ENCODE peak calls at places on chromosomes 6 and 20, in eight cellular contexts. J is stimulated activated CD8-positive, alpha-beta memory T cell treated with anti-CD3 and anti-CD28 coated beads, Interleukin-12 subunit alpha, Interleukin-12 subunit beta, amount 100 ng/mL, for 1 hour; C is stimulated activated CD4-positive, alpha-beta T cell treated with anti-CD3 and anti-CD28 coated beads, Interleukin-15, amount 100 ng/mL, for 1 hour; N is mesenchymal stem cell; A is lung; V is left lung; G is Caki2; R is cardiac septum. H is an unnamed sample.

GRCh38 chr20:49386848-49387605 is 95.4 kb downstream of the KCNB1 start:
- DNase-seq in J (no peak), C (no peak), N (no peak), A (no peak), V (no peak), G (no peak), R (no peak), H (no peak)

GRCh38 chr20:45972500-45973183 is 639 bp upstream of the ZNF335 start:
- DNase-seq in J (no peak), C (no peak), N (no peak), A (no peak), V (no peak), G (peak), R (no peak), H (no peak)

GRCh38 chr6:140062042-140063041 is 687.9 kb upstream of the CITED2 start:
- DNase-seq in J (no peak), C (no peak), N (peak), A (peak), V (peak), G (peak), R (no peak), H (no peak)

GRCh38 chr6:14441371-14441781 is 323.8 kb downstream of the CD83 start:
- DNase-seq in J (no peak), C (no peak), N (no peak), A (no peak), V (no peak), G (no peak), R (no peak), H (no peak)

GRCh38 chr20:18774207-18774606 is 39.4 kb upstream of the SCP2D1 start:
- DNase-seq in J (no peak), C (no peak), N (no peak), A (no peak), V (no peak), G (no peak), R (no peak), H (no peak)

GRCh38 chr6:169866668-169867521 is 115.5 kb downstream of the ERMARD start:
- DNase-seq in J (no peak), C (no peak), N (no peak), A (no peak), V (no peak), G (no peak), R (peak), H (no peak)

GRCh38 chr6:48658910-48659309 is 547.9 kb upstream of the PTCHD4 start:
- DNase-seq in J (no peak), C (no peak), N (no peak), A (no peak), V (no peak), G (no peak), R (no peak), H (no peak)

GRCh38 chr6:41442800-41443501 is 103.2 kb upstream of the FOXP4 start:
- DNase-seq in J (no peak), C (no peak), N (peak), A (no peak), V (peak), G (no peak), R (no peak), H (no peak)

GRCh38 chr6:107079429-107079828 is 35.9 kb downstream of the BEND3 start:
- DNase-seq in J (no peak), C (no peak), N (no peak), A (no peak), V (no peak), G (no peak), R (no peak), H (no peak)

GRCh38 chr20:39110819-39111136 is 148.6 kb downstream of the DHX35 start:
- DNase-seq in J (no peak), C (no peak), N (no peak), A (no peak), V (no peak), G (no peak), R (no peak), H (no peak)

GRCh38 chr6:119880840-119881239 is 531.3 kb upstream of the MAN1A1 start:
- DNase-seq in J (no peak), C (no peak), N (no peak), A (no peak), V (no peak), G (no peak), R (no peak), H (no peak)

GRCh38 chr6:43742931-43743632 is 26.9 kb upstream of the VEGFA start:
- DNase-seq in J (no peak), C (no peak), N (no peak), A (no peak), V (peak), G (no peak), R (peak), H (no peak)

GRCh38 chr6:156250593-156250992 is 526.6 kb upstream of the ARID1B start:
- DNase-seq in J (no peak), C (no peak), N (no peak), A (no peak), V (no peak), G (no peak), R (no peak), H (peak)

GRCh38 chr6:44221291-44221960 is 2.0 kb upstream of the SLC29A1 start:
- DNase-seq in J (peak), C (peak), N (peak), A (peak), V (peak), G (peak), R (peak), H (peak)

GRCh38 chr6:42661540-42662153 is 60.8 kb downstream of the PRPH2 start:
- DNase-seq in J (peak), C (peak), N (peak), A (peak), V (peak), G (peak), R (peak), H (peak)

GRCh38 chr20:48070961-48071645 is 285.8 kb upstream of the SULF2 start:
- DNase-seq in J (no peak), C (no peak), N (no peak), A (no peak), V (no peak), G (no peak), R (no peak), H (no peak)

GRCh38 chr6:15246217-15247211 is 645 bp downstream of the JARID2 start:
- DNase-seq in J (no peak), C (no peak), N (peak), A (no peak), V (no peak), G (peak), R (no peak), H (peak)

GRCh38 chr20:53495357-53495756 is 98.3 kb downstream of the ZNF217 start:
- DNase-seq in J (no peak), C (no peak), N (peak), A (no peak), V (no peak), G (no peak), R (no peak), H (no peak)

GRCh38 chr6:143135326-143135725 is 74.6 kb downstream of the AIG1 start:
- DNase-seq in J (no peak), C (no peak), N (no peak), A (no peak), V (no peak), G (no peak), R (no peak), H (no peak)

H was measured in T-helper 2 cell treated with Interferon-gamma antibody and Interleukin-4, amounts not matched to agents 5 μg/mL and 100 μg/mL, for 36 hours.